ENCODE peak calls at places on chromosome 4, in nine cellular contexts. One of them, this sample, is unnamed.

GRCh38 chr4:101279377-101279871 is 67.9 kb downstream of the PPP3CA start:
- DNase-seq in right cardiac atrium: peak
- DNase-seq in uterus: peak
- DNase-seq in CD8-positive, alpha-beta memory T cell: no peak
- DNase-seq in fibroblast of mammary gland: peak
- DNase-seq in body of pancreas: peak
- DNase-seq in ovary: peak
- DNase-seq in HL-60: no peak
- DNase-seq in NT2/D1: no peak
- DNase-seq in this sample: no peak

GRCh38 chr4:16230308-16230707 is 4.0 kb upstream of the TAPT1 start:
- DNase-seq in right cardiac atrium: no peak
- DNase-seq in uterus: no peak
- DNase-seq in CD8-positive, alpha-beta memory T cell: no peak
- DNase-seq in fibroblast of mammary gland: no peak
- DNase-seq in body of pancreas: no peak
- DNase-seq in ovary: no peak
- DNase-seq in HL-60: no peak
- DNase-seq in NT2/D1: no peak
- DNase-seq in this sample: no peak

GRCh38 chr4:108849611-108850406 is 87.0 kb upstream of the ETNPPL start:
- DNase-seq in right cardiac atrium: no peak
- DNase-seq in uterus: no peak
- DNase-seq in CD8-positive, alpha-beta memory T cell: no peak
- DNase-seq in fibroblast of mammary gland: peak
- DNase-seq in body of pancreas: no peak
- DNase-seq in ovary: no peak
- DNase-seq in HL-60: no peak
- DNase-seq in NT2/D1: no peak
- DNase-seq in this sample: no peak

GRCh38 chr4:56907009-56907408 is 691 bp upstream of the REST start:
- DNase-seq in right cardiac atrium: no peak
- DNase-seq in uterus: no peak
- DNase-seq in CD8-positive, alpha-beta memory T cell: no peak
- DNase-seq in fibroblast of mammary gland: no peak
- DNase-seq in body of pancreas: peak
- DNase-seq in ovary: peak
- DNase-seq in HL-60: no peak
- DNase-seq in NT2/D1: no peak
- DNase-seq in this sample: peak

GRCh38 chr4:66489370-66489769 is 819.1 kb upstream of the EPHA5 start:
- DNase-seq in right cardiac atrium: no peak
- DNase-seq in uterus: no peak
- DNase-seq in CD8-positive, alpha-beta memory T cell: no peak
- DNase-seq in fibroblast of mammary gland: no peak
- DNase-seq in body of pancreas: no peak
- DNase-seq in ovary: no peak
- DNase-seq in HL-60: no peak
- DNase-seq in NT2/D1: no peak
- DNase-seq in this sample: no peak

GRCh38 chr4:122826596-122827257 is at the start of gene FGF2:
- DNase-seq in right cardiac atrium: peak
- DNase-seq in uterus: peak
- DNase-seq in CD8-positive, alpha-beta memory T cell: no peak
- DNase-seq in fibroblast of mammary gland: peak
- DNase-seq in body of pancreas: peak
- DNase-seq in ovary: peak
- DNase-seq in HL-60: no peak
- DNase-seq in NT2/D1: peak
- DNase-seq in this sample: no peak

GRCh38 chr4:15414601-15415091 is 13.2 kb upstream of the C1QTNF7 start:
- DNase-seq in right cardiac atrium: no peak
- DNase-seq in uterus: no peak
- DNase-seq in CD8-positive, alpha-beta memory T cell: no peak
- DNase-seq in fibroblast of mammary gland: peak
- DNase-seq in body of pancreas: no peak
- DNase-seq in ovary: no peak
- DNase-seq in HL-60: no peak
- DNase-seq in NT2/D1: no peak
- DNase-seq in this sample: no peak

GRCh38 chr4:75696036-75696435 is 22.8 kb upstream of the G3BP2 start:
- DNase-seq in right cardiac atrium: no peak
- DNase-seq in uterus: no peak
- DNase-seq in CD8-positive, alpha-beta memory T cell: no peak
- DNase-seq in fibroblast of mammary gland: no peak
- DNase-seq in body of pancreas: no peak
- DNase-seq in ovary: no peak
- DNase-seq in HL-60: no peak
- DNase-seq in NT2/D1: no peak
- DNase-seq in this sample: peak

GRCh38 chr4:108834167-108834566 is 71.3 kb upstream of the ETNPPL start:
- DNase-seq in right cardiac atrium: no peak
- DNase-seq in uterus: no peak
- DNase-seq in CD8-positive, alpha-beta memory T cell: no peak
- DNase-seq in fibroblast of mammary gland: peak
- DNase-seq in body of pancreas: no peak
- DNase-seq in ovary: no peak
- DNase-seq in HL-60: no peak
- DNase-seq in NT2/D1: no peak
- DNase-seq in this sample: no peak

GRCh38 chr4:20860878-20861277 is 160.6 kb downstream of the PACRGL start:
- DNase-seq in right cardiac atrium: no peak
- DNase-seq in uterus: no peak
- DNase-seq in CD8-positive, alpha-beta memory T cell: no peak
- DNase-seq in fibroblast of mammary gland: no peak
- DNase-seq in body of pancreas: no peak
- DNase-seq in ovary: no peak
- DNase-seq in HL-60: no peak
- DNase-seq in NT2/D1: no peak
- DNase-seq in this sample: no peak

GRCh38 chr4:7186081-7186480 is 6.3 kb upstream of the SORCS2 start:
- DNase-seq in right cardiac atrium: no peak
- DNase-seq in uterus: peak
- DNase-seq in CD8-positive, alpha-beta memory T cell: no peak
- DNase-seq in fibroblast of mammary gland: no peak
- DNase-seq in body of pancreas: peak
- DNase-seq in ovary: no peak
- DNase-seq in HL-60: no peak
- DNase-seq in NT2/D1: no peak
- DNase-seq in this sample: no peak

GRCh38 chr4:7805533-7806079 is 134.1 kb downstream of the AFAP1 start:
- DNase-seq in right cardiac atrium: peak
- DNase-seq in uterus: no peak
- DNase-seq in CD8-positive, alpha-beta memory T cell: no peak
- DNase-seq in fibroblast of mammary gland: peak
- DNase-seq in body of pancreas: peak
- DNase-seq in ovary: no peak
- DNase-seq in HL-60: no peak
- DNase-seq in NT2/D1: no peak
- DNase-seq in this sample: no peak

GRCh38 chr4:6540879-6541278 is 34.1 kb upstream of the MAN2B2 start:
- DNase-seq in right cardiac atrium: no peak
- DNase-seq in uterus: no peak
- DNase-seq in CD8-positive, alpha-beta memory T cell: no peak
- DNase-seq in fibroblast of mammary gland: no peak
- DNase-seq in body of pancreas: no peak
- DNase-seq in ovary: no peak
- DNase-seq in HL-60: no peak
- DNase-seq in NT2/D1: no peak
- DNase-seq in this sample: no peak

GRCh38 chr4:101414496-101414895 is 67.2 kb upstream of the PPP3CA start:
- DNase-seq in right cardiac atrium: no peak
- DNase-seq in uterus: no peak
- DNase-seq in CD8-positive, alpha-beta memory T cell: no peak
- DNase-seq in fibroblast of mammary gland: no peak
- DNase-seq in body of pancreas: no peak
- DNase-seq in ovary: no peak
- DNase-seq in HL-60: no peak
- DNase-seq in NT2/D1: no peak
- DNase-seq in this sample: no peak

GRCh38 chr4:121776610-121777401 is 11.8 kb upstream of the SMIM43 start:
- DNase-seq in right cardiac atrium: no peak
- DNase-seq in uterus: no peak
- DNase-seq in CD8-positive, alpha-beta memory T cell: no peak
- DNase-seq in fibroblast of mammary gland: no peak
- DNase-seq in body of pancreas: no peak
- DNase-seq in ovary: no peak
- DNase-seq in HL-60: no peak
- DNase-seq in NT2/D1: no peak
- DNase-seq in this sample: no peak

GRCh38 chr4:38332699-38333098 is 331.3 kb upstream of the KLF3 start:
- DNase-seq in right cardiac atrium: no peak
- DNase-seq in uterus: no peak
- DNase-seq in CD8-positive, alpha-beta memory T cell: no peak
- DNase-seq in fibroblast of mammary gland: no peak
- DNase-seq in body of pancreas: no peak
- DNase-seq in ovary: peak
- DNase-seq in HL-60: no peak
- DNase-seq in NT2/D1: no peak
- DNase-seq in this sample: no peak
- H3K4me3 ChIP-seq in right cardiac atrium: no peak
- H3K4me3 ChIP-seq in uterus: no peak
- H3K4me3 ChIP-seq in CD8-positive, alpha-beta memory T cell: no peak
- H3K4me3 ChIP-seq in fibroblast of mammary gland: no peak
- H3K4me3 ChIP-seq in body of pancreas: no peak
- H3K4me3 ChIP-seq in ovary: no peak
- H3K4me3 ChIP-seq in HL-60: no peak
- H3K4me3 ChIP-seq in NT2/D1: no peak
- H3K4me3 ChIP-seq in this sample: no peak

DNA sequence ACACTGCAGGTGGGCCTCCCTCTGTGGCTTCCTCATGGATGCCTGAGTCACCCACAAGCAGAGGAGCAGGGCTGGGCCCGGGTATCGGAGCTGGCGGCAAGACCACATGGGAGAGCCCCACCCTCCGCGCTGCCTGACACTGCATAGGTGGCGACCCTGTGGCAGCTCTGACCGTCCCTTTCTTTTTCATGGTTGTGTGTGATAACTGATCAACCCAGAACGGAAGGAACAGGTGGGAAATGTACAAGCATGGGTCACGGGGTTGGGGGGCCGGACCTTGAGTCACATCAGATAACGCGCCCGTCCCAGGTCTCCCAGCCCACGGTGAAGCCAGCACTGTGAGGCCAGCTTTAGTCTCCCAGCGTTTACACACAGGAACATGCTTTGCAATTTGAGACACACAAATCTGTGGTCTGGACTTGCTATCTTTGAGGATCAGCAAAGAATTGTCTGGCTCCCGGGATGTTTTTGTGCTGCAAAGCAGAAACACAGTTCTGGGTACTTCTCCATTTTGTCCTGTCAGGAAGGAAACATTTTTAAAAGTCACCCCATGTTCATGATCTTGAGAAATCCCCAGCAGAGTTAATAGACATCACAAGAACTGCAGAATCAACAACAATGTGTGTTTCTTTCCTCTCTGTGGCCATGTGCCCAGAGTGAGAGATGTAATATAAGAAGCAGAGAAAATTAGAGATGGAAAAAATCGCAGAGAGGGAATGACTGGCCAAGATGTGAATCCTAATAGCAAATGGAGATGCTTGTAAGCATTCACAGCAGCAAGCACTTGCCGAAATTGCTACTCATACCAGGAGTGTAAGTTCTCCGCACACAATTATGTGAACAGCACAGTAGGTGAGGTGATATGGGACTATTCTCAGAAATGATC is 70.1 kb upstream of the CBR4 start:
- DNase-seq in right cardiac atrium: peak
- DNase-seq in uterus: peak
- DNase-seq in CD8-positive, alpha-beta memory T cell: no peak
- DNase-seq in fibroblast of mammary gland: peak
- DNase-seq in body of pancreas: peak
- DNase-seq in ovary: peak
- DNase-seq in HL-60: no peak
- DNase-seq in NT2/D1: no peak
- DNase-seq in this sample: no peak
- H3K4me3 ChIP-seq in right cardiac atrium: no peak
- H3K4me3 ChIP-seq in uterus: no peak
- H3K4me3 ChIP-seq in CD8-positive, alpha-beta memory T cell: no peak
- H3K4me3 ChIP-seq in fibroblast of mammary gland: no peak
- H3K4me3 ChIP-seq in body of pancreas: no peak
- H3K4me3 ChIP-seq in ovary: no peak
- H3K4me3 ChIP-seq in HL-60: peak
- H3K4me3 ChIP-seq in NT2/D1: no peak
- H3K4me3 ChIP-seq in this sample: peak

GRCh38 chr4:86940920-86941460 is 6.2 kb downstream of the AFF1 start:
- DNase-seq in right cardiac atrium: no peak
- DNase-seq in uterus: no peak
- DNase-seq in CD8-positive, alpha-beta memory T cell: no peak
- DNase-seq in fibroblast of mammary gland: no peak
- DNase-seq in body of pancreas: no peak
- DNase-seq in ovary: no peak
- DNase-seq in HL-60: no peak
- DNase-seq in NT2/D1: no peak
- DNase-seq in this sample: no peak
- H3K4me3 ChIP-seq in right cardiac atrium: no peak
- H3K4me3 ChIP-seq in uterus: no peak
- H3K4me3 ChIP-seq in CD8-positive, alpha-beta memory T cell: no peak
- H3K4me3 ChIP-seq in fibroblast of mammary gland: no peak
- H3K4me3 ChIP-seq in body of pancreas: no peak
- H3K4me3 ChIP-seq in ovary: no peak
- H3K4me3 ChIP-seq in HL-60: no peak
- H3K4me3 ChIP-seq in NT2/D1: no peak
- H3K4me3 ChIP-seq in this sample: no peak

DNA sequence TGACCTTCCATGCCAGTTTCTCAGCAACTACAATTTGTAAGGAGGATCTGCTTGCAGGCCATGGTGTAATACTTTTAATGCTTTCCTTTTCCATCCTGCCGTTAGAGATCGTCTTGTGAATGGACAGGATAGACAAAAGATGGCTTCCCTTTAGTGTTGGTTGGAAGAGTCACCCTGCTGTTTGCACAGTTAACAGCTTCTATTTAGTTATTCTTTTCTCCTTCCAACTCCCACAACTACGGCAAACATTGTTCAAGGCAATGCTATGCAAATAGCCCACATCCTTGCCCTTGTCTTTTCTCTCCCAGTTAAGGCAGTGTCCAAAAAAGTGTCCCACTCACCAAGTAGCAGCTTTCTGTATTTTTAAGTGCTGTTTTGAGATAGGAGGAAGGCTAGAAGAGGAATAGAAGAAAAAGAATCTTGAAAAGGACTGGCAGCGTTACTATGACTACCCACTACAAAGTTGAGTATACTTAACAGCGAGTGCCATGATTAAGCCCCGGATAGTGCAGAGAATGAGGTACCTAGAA is 12.1 kb upstream of the RUFY3 start:
- DNase-seq in right cardiac atrium: no peak
- DNase-seq in uterus: no peak
- DNase-seq in CD8-positive, alpha-beta memory T cell: no peak
- DNase-seq in fibroblast of mammary gland: no peak
- DNase-seq in body of pancreas: no peak
- DNase-seq in ovary: no peak
- DNase-seq in HL-60: no peak
- DNase-seq in NT2/D1: no peak
- DNase-seq in this sample: no peak
- H3K4me3 ChIP-seq in right cardiac atrium: no peak
- H3K4me3 ChIP-seq in uterus: no peak
- H3K4me3 ChIP-seq in CD8-positive, alpha-beta memory T cell: no peak
- H3K4me3 ChIP-seq in fibroblast of mammary gland: no peak
- H3K4me3 ChIP-seq in body of pancreas: no peak
- H3K4me3 ChIP-seq in ovary: no peak
- H3K4me3 ChIP-seq in HL-60: no peak
- H3K4me3 ChIP-seq in NT2/D1: no peak
- H3K4me3 ChIP-seq in this sample: no peak

This sample was measured in CD8-positive, alpha-beta T cell.